ENCODE peak calls at places on chromosomes 2 and 18, in four cellular contexts. D, X, N and F are unnamed samples.

GRCh38 chr2:139949242-139949972 is 1169.2 kb upstream of the NXPH2 start:
- DNase-seq in N (no peak), D (no peak), X (no peak), F (no peak)

GRCh38 chr2:126676814-126677538 is 21.0 kb downstream of the GYPC start:
- DNase-seq in N (no peak), X (no peak), D (no peak), F (no peak)

GRCh38 chr18:51150430-51150746 is 47.1 kb downstream of the MEX3C start:
- DNase-seq in N (no peak), X (no peak), D (no peak), F (no peak)

GRCh38 chr2:83602753-83603152 is 856.3 kb downstream of the SUCLG1 start:
- DNase-seq in N (no peak), D (no peak), X (no peak), F (no peak)

GRCh38 chr2:50492452-50492851 is 539.5 kb downstream of the NRXN1 start:
- DNase-seq in D (peak; percentile 59), X (no peak), N (peak; percentile 48), F (peak; percentile 70)

GRCh38 chr2:223055140-223055539 is 3.1 kb downstream of the KCNE4 start:
- DNase-seq in X (no peak), D (no peak), N (no peak), F (peak; percentile 33)

GRCh38 chr18:77557030-77557429 is 307.4 kb downstream of the GALR1 start:
- DNase-seq in D (peak; percentile 69), N (no peak), X (no peak), F (peak; percentile 7)

GRCh38 chr2:64945973-64946736 is 43.0 kb upstream of the SLC1A4 start:
- DNase-seq in X (no peak), N (no peak), D (no peak), F (no peak)

GRCh38 chr2:26847663-26848335 is at the start of gene DPYSL5:
- DNase-seq in N (peak; percentile 60), D (peak; percentile 92), X (no peak), F (no peak)

GRCh38 chr2:239195992-239196391 is 204.8 kb downstream of the HDAC4 start:
- DNase-seq in N (no peak), X (no peak), D (no peak), F (no peak)

GRCh38 chr2:136448435-136448834 is 316.9 kb upstream of the THSD7B start:
- DNase-seq in D (peak; percentile 71), X (no peak), N (no peak), F (no peak)

GRCh38 chr18:9547767-9548166 is 66.6 kb downstream of the PPP4R1 start:
- DNase-seq in D (no peak), N (no peak), X (no peak), F (no peak)

GRCh38 chr18:51195602-51196115 is 1.8 kb downstream of the MEX3C start:
- DNase-seq in N (peak; percentile 18), X (no peak), D (peak; percentile 74), F (peak; percentile 66)

GRCh38 chr2:232349546-232349945 is 29.0 kb upstream of the ALPP start:
- DNase-seq in X (peak; percentile 6), D (no peak), N (no peak), F (no peak)

GRCh38 chr2:240168041-240168440 is 27.6 kb upstream of the OTOS start:
- DNase-seq in N (no peak), D (peak; percentile 17), X (no peak), F (no peak)

GRCh38 chr2:131641414-131642206 is 113.9 kb downstream of the CCDC74A start:
- DNase-seq in X (no peak), N (no peak), D (no peak), F (peak; percentile 8)

GRCh38 chr2:29114841-29115609 is at the start of gene CLIP4:
- DNase-seq in N (peak; percentile 38), D (peak; percentile 72), X (peak; percentile 66), F (peak; percentile 63)

GRCh38 chr2:29212009-29212408 is 96.8 kb downstream of the CLIP4 start:
- DNase-seq in D (peak; percentile 63), X (no peak), N (no peak), F (no peak)

GRCh38 chr2:204655626-204656025 is 110.4 kb downstream of the PARD3B start:
- DNase-seq in D (no peak), N (no peak), X (no peak), F (no peak)

GRCh38 chr2:62456721-62457539 is 49.1 kb downstream of the TMEM17 start:
- DNase-seq in D (peak; percentile 97), X (peak; percentile 60), N (peak; percentile 85), F (peak; percentile 70)

GRCh38 chr2:74414913-74415761 is 6.3 kb downstream of the C2orf81 start:
- DNase-seq in D (peak; percentile 45), X (peak; percentile 58), N (no peak), F (no peak)

GRCh38 chr2:111667001-111667400 is 217.0 kb downstream of the ANAPC1 start:
- DNase-seq in D (no peak), N (no peak), X (no peak), F (no peak)

GRCh38 chr2:33448216-33448899 is 28.1 kb upstream of the RASGRP3 start:
- DNase-seq in D (no peak), N (no peak), X (no peak), F (no peak)

GRCh38 chr18:37470986-37471385 is 94.6 kb downstream of the CELF4 start:
- DNase-seq in D (no peak), X (no peak), N (no peak), F (no peak)

GRCh38 chr2:57987835-57988573 is 58.6 kb upstream of the VRK2 start:
- DNase-seq in X (no peak), D (no peak), N (no peak), F (peak; percentile 61)

GRCh38 chr2:6866982-6867381 is 1.3 kb upstream of the CMPK2 start:
- DNase-seq in X (no peak), D (no peak), N (no peak), F (no peak)

GRCh38 chr18:9989481-9989880 is 75.7 kb downstream of the VAPA start:
- DNase-seq in N (no peak), X (no peak), D (no peak), F (no peak)

GRCh38 chr2:121046335-121046734 is 238.7 kb downstream of the TFCP2L1 start:
- DNase-seq in X (no peak), N (no peak), D (no peak), F (no peak)

GRCh38 chr2:112029164-112029563 is 25.9 kb upstream of the TMEM87B start:
- DNase-seq in N (no peak), X (no peak), D (no peak), F (no peak)

GRCh38 chr2:207083361-207084080 is 82.2 kb downstream of the KLF7 start:
- DNase-seq in N (no peak), D (no peak), X (no peak), F (no peak)

GRCh38 chr18:30987479-30988241 is 54.9 kb downstream of the DSC3 start:
- DNase-seq in X (no peak), D (no peak), N (peak; percentile 28), F (peak; percentile 98)

GRCh38 chr2:28395334-28396061 is 2.8 kb downstream of the FOSL2 start:
- DNase-seq in X (peak; percentile 78), N (no peak), D (no peak), F (peak; percentile 88)

GRCh38 chr2:11610624-11611242 is 59.3 kb downstream of the NTSR2 start:
- DNase-seq in D (no peak), X (no peak), N (no peak), F (no peak)

DNA sequence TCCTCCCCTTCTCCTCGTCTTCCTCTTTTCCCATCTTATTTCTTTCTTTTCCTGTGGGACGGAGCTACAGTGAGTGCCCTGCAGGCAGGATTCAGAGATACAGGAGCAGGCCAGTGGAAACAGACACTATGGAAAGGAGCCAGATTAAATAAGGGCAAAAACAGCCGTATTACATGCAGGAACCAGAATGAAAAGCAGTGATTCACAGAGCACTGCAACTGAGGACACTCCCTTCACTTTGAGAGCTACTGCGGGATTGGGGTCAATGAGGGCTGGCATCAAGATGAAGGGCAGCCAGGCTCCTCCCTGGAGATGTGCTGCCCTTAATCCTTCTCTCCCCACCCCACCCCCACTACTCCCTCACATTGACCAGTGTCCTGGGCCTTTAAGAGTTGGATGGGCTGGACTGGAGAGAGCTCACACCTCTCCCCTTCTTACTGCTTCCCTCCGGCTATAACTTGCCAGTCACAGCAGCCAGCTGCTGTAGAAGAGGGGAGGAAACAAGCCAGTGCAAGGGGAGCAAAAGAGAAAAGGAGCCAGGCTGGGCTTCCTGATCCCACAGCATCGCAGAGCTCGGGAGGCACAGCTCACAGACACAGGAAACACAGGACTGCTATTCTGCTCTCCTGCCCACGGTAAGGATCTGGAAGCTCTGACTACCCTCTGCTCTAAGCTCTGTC is at the start of gene PLCD4:
- DNase-seq in N (no peak), X (peak; percentile 27), D (peak; percentile 68), F (peak; percentile 79)
- TF ChIP-seq CTCF in N (no peak), X (peak; percentile 21), D (no peak), F (no peak)

GRCh38 chr2:217919781-217920351 is 82.9 kb downstream of the TNS1 start:
- DNase-seq in D (peak; percentile 79), X (peak; percentile 72), N (no peak), F (no peak)

GRCh38 chr2:217920879-217921603 is 81.8 kb downstream of the TNS1 start:
- DNase-seq in D (peak; percentile 77), N (no peak), X (peak; percentile 72), F (no peak)

GRCh38 chr2:217924346-217924901 is 78.4 kb downstream of the TNS1 start:
- DNase-seq in N (no peak), D (no peak), X (no peak), F (no peak)

GRCh38 chr2:217923007-217923686 is 79.6 kb downstream of the TNS1 start:
- DNase-seq in X (no peak), D (no peak), N (no peak), F (no peak)

GRCh38 chr2:217922101-217923006 is 80.4 kb downstream of the TNS1 start:
- DNase-seq in D (peak; percentile 63), N (no peak), X (peak; percentile 72), F (no peak)
- TF ChIP-seq CTCF in D (no peak), N (peak; percentile 7), X (peak; percentile 32), F (no peak)

GRCh38 chr2:67856866-67857265 is 205.9 kb downstream of the C1D start:
- DNase-seq in D (no peak), X (no peak), N (no peak), F (no peak)

GRCh38 chr2:67857836-67858235 is 205.0 kb downstream of the C1D start:
- DNase-seq in N (no peak), X (no peak), D (no peak), F (no peak)

GRCh38 chr2:67854103-67854502 is 208.7 kb downstream of the C1D start:
- DNase-seq in X (no peak), N (no peak), D (no peak), F (peak; percentile 30)

GRCh38 chr2:67851946-67852345 is 210.9 kb downstream of the C1D start:
- DNase-seq in D (no peak), N (no peak), X (no peak), F (no peak)

DNA sequence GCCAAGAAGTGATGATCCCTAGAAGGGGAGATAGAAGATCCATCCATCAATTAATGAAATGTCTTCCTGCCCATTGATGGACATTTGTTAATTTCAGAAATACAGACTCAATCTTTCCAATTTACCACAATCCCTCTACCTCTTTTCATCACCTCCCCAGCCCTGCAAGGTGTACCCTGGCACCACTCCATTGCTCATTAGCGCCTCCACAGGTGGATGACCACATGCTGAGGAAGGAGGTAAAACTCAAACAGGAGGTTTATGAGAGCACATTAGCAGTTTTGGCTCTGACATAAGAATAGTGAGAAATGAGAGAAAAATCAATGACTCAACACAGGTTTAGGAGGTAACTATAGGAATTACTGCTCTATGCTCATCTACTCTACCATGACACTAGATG is 208.0 kb downstream of the C1D start:
- DNase-seq in N (no peak), X (no peak), D (peak; percentile 81), F (no peak)
- TF ChIP-seq CTCF in N (no peak), X (no peak), D (peak; percentile 69), F (no peak)

GRCh38 chr2:80035749-80036285 is 268.7 kb downstream of the LRRTM1 start:
- DNase-seq in D (no peak), X (no peak), N (no peak), F (no peak)

GRCh38 chr2:80040226-80040625 is 264.3 kb downstream of the LRRTM1 start:
- DNase-seq in N (no peak), X (no peak), D (no peak), F (no peak)

GRCh38 chr2:80037310-80037709 is 267.2 kb downstream of the LRRTM1 start:
- DNase-seq in X (no peak), D (no peak), N (no peak), F (no peak)
- TF ChIP-seq CTCF in X (no peak), D (no peak), N (no peak), F (no peak)